ENCODE peak calls at places on chromosomes 6 and 20, in eight cellular contexts. One of them, this sample, is unnamed.

GRCh38 chr6:11064836-11065235 is 20.7 kb upstream of the ELOVL2 start:
- DNase-seq in heart left ventricle: no peak
- DNase-seq in mammary epithelial cell: no peak
- DNase-seq in iPS DF 6.9: no peak
- DNase-seq in Peyer's patch: no peak
- DNase-seq in caudate nucleus: no peak
- DNase-seq in cardiac muscle cell: no peak
- DNase-seq in lower lobe of right lung: no peak
- DNase-seq in this sample: no peak

GRCh38 chr20:2084703-2085102 is 16.9 kb upstream of the STK35 start:
- DNase-seq in cardiac muscle cell: no peak
- DNase-seq in caudate nucleus: no peak
- DNase-seq in heart left ventricle: no peak
- DNase-seq in mammary epithelial cell: peak; percentile 9
- DNase-seq in Peyer's patch: no peak
- DNase-seq in iPS DF 6.9: no peak
- DNase-seq in lower lobe of right lung: peak; percentile 59
- DNase-seq in this sample: no peak

GRCh38 chr6:96878101-96878500 is 19.6 kb downstream of the NDUFAF4 start:
- DNase-seq in lower lobe of right lung: no peak
- DNase-seq in cardiac muscle cell: no peak
- DNase-seq in mammary epithelial cell: no peak
- DNase-seq in heart left ventricle: no peak
- DNase-seq in iPS DF 6.9: no peak
- DNase-seq in caudate nucleus: no peak
- DNase-seq in Peyer's patch: no peak
- DNase-seq in this sample: no peak

GRCh38 chr6:40634429-40634828 is 47.3 kb upstream of the LRFN2 start:
- DNase-seq in cardiac muscle cell: no peak
- DNase-seq in mammary epithelial cell: no peak
- DNase-seq in lower lobe of right lung: no peak
- DNase-seq in Peyer's patch: no peak
- DNase-seq in heart left ventricle: no peak
- DNase-seq in caudate nucleus: no peak
- DNase-seq in iPS DF 6.9: no peak
- DNase-seq in this sample: no peak

GRCh38 chr6:105388392-105388791 is 14.5 kb downstream of the PREP start:
- DNase-seq in Peyer's patch: no peak
- DNase-seq in mammary epithelial cell: no peak
- DNase-seq in heart left ventricle: no peak
- DNase-seq in lower lobe of right lung: no peak
- DNase-seq in iPS DF 6.9: no peak
- DNase-seq in cardiac muscle cell: no peak
- DNase-seq in caudate nucleus: no peak
- DNase-seq in this sample: no peak

GRCh38 chr6:13729891-13730290 is 18.3 kb upstream of the RANBP9 start:
- DNase-seq in heart left ventricle: no peak
- DNase-seq in Peyer's patch: no peak
- DNase-seq in cardiac muscle cell: no peak
- DNase-seq in lower lobe of right lung: no peak
- DNase-seq in mammary epithelial cell: peak; percentile 76
- DNase-seq in caudate nucleus: no peak
- DNase-seq in iPS DF 6.9: no peak
- DNase-seq in this sample: no peak

GRCh38 chr6:78460711-78461110 is 406.6 kb upstream of the IRAK1BP1 start:
- DNase-seq in caudate nucleus: no peak
- DNase-seq in cardiac muscle cell: no peak
- DNase-seq in iPS DF 6.9: no peak
- DNase-seq in Peyer's patch: no peak
- DNase-seq in mammary epithelial cell: peak; percentile 55
- DNase-seq in heart left ventricle: no peak
- DNase-seq in lower lobe of right lung: no peak
- DNase-seq in this sample: no peak

GRCh38 chr6:161029195-161029809 is 37.7 kb downstream of the MAP3K4 start:
- DNase-seq in cardiac muscle cell: no peak
- DNase-seq in mammary epithelial cell: peak; percentile 30
- DNase-seq in lower lobe of right lung: no peak
- DNase-seq in iPS DF 6.9: no peak
- DNase-seq in Peyer's patch: no peak
- DNase-seq in caudate nucleus: no peak
- DNase-seq in heart left ventricle: no peak
- DNase-seq in this sample: no peak

GRCh38 chr20:44056010-44056698 is 130.8 kb downstream of the JPH2 start:
- DNase-seq in lower lobe of right lung: no peak
- DNase-seq in heart left ventricle: no peak
- DNase-seq in mammary epithelial cell: no peak
- DNase-seq in Peyer's patch: peak; percentile 59
- DNase-seq in cardiac muscle cell: peak; percentile 71
- DNase-seq in caudate nucleus: peak; percentile 14
- DNase-seq in iPS DF 6.9: peak; percentile 31
- DNase-seq in this sample: peak; percentile 76

GRCh38 chr20:10910535-10911239 is 236.9 kb upstream of the JAG1 start:
- DNase-seq in cardiac muscle cell: no peak
- DNase-seq in caudate nucleus: no peak
- DNase-seq in heart left ventricle: no peak
- DNase-seq in Peyer's patch: no peak
- DNase-seq in iPS DF 6.9: no peak
- DNase-seq in lower lobe of right lung: no peak
- DNase-seq in mammary epithelial cell: no peak
- DNase-seq in this sample: no peak

GRCh38 chr6:21678990-21679389 is 85.4 kb downstream of the SOX4 start:
- DNase-seq in heart left ventricle: no peak
- DNase-seq in lower lobe of right lung: no peak
- DNase-seq in Peyer's patch: no peak
- DNase-seq in caudate nucleus: no peak
- DNase-seq in iPS DF 6.9: no peak
- DNase-seq in cardiac muscle cell: no peak
- DNase-seq in mammary epithelial cell: peak; percentile 5
- DNase-seq in this sample: no peak
- H3K27ac ChIP-seq in heart left ventricle: no peak overlapping the region
- H3K27ac ChIP-seq in lower lobe of right lung: peak overlapping the region; percentile 19
- H3K27ac ChIP-seq in Peyer's patch: no peak overlapping the region
- H3K27ac ChIP-seq in caudate nucleus: no peak overlapping the region
- H3K27ac ChIP-seq in iPS DF 6.9: no peak overlapping the region
- H3K27ac ChIP-seq in cardiac muscle cell: no peak overlapping the region
- H3K27ac ChIP-seq in mammary epithelial cell: no peak overlapping the region
- H3K27ac ChIP-seq in this sample: no peak overlapping the region

GRCh38 chr6:101741474-101742171 is 348.1 kb downstream of the GRIK2 start:
- DNase-seq in heart left ventricle: no peak
- DNase-seq in iPS DF 6.9: no peak
- DNase-seq in lower lobe of right lung: no peak
- DNase-seq in Peyer's patch: no peak
- DNase-seq in caudate nucleus: no peak
- DNase-seq in cardiac muscle cell: no peak
- DNase-seq in mammary epithelial cell: no peak
- DNase-seq in this sample: no peak
- H3K27ac ChIP-seq in heart left ventricle: no peak overlapping the region
- H3K27ac ChIP-seq in iPS DF 6.9: no peak overlapping the region
- H3K27ac ChIP-seq in lower lobe of right lung: no peak overlapping the region
- H3K27ac ChIP-seq in Peyer's patch: no peak overlapping the region
- H3K27ac ChIP-seq in caudate nucleus: no peak overlapping the region
- H3K27ac ChIP-seq in cardiac muscle cell: no peak overlapping the region
- H3K27ac ChIP-seq in mammary epithelial cell: no peak overlapping the region
- H3K27ac ChIP-seq in this sample: no peak overlapping the region

DNA sequence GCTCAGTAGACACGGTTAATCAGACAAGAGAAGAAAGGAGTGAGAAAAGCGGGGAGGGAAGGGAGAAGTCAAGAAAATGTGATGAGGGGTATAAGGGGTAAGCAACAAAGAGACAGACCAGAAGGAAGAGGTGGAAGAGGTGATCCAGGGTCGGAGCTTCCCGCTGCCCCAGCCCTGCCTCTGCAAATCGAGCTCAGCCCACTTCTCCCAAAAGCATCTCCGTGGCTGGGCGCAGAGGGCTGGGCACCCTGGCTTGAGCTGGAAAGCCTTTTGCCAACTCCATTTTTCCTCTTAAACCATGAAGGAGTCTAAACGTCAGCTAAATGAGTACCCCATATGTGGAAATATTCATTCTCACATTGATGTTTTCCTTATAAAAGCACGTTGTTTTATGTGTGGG is 55.0 kb upstream of the MAFB start:
- DNase-seq in iPS DF 6.9: no peak
- DNase-seq in heart left ventricle: no peak
- DNase-seq in mammary epithelial cell: no peak
- DNase-seq in caudate nucleus: no peak
- DNase-seq in Peyer's patch: no peak
- DNase-seq in cardiac muscle cell: no peak
- DNase-seq in lower lobe of right lung: no peak
- DNase-seq in this sample: no peak
- H3K27ac ChIP-seq in iPS DF 6.9: no peak overlapping the region
- H3K27ac ChIP-seq in heart left ventricle: no peak overlapping the region
- H3K27ac ChIP-seq in mammary epithelial cell: no peak overlapping the region
- H3K27ac ChIP-seq in caudate nucleus: no peak overlapping the region
- H3K27ac ChIP-seq in Peyer's patch: no peak overlapping the region
- H3K27ac ChIP-seq in cardiac muscle cell: no peak overlapping the region
- H3K27ac ChIP-seq in lower lobe of right lung: no peak overlapping the region
- H3K27ac ChIP-seq in this sample: no peak overlapping the region

GRCh38 chr20:41005361-41005729 is 23.3 kb upstream of the TOP1 start:
- DNase-seq in mammary epithelial cell: peak; percentile 91
- DNase-seq in iPS DF 6.9: no peak
- DNase-seq in Peyer's patch: peak; percentile 90
- DNase-seq in cardiac muscle cell: no peak
- DNase-seq in lower lobe of right lung: peak; percentile 86
- DNase-seq in caudate nucleus: no peak
- DNase-seq in heart left ventricle: peak; percentile 87
- DNase-seq in this sample: no peak
- H3K27ac ChIP-seq in mammary epithelial cell: peak overlapping the region; percentile 99
- H3K27ac ChIP-seq in iPS DF 6.9: no peak overlapping the region
- H3K27ac ChIP-seq in Peyer's patch: peak overlapping the region; percentile 76
- H3K27ac ChIP-seq in cardiac muscle cell: no peak overlapping the region
- H3K27ac ChIP-seq in lower lobe of right lung: peak overlapping the region; percentile 94
- H3K27ac ChIP-seq in caudate nucleus: no peak overlapping the region
- H3K27ac ChIP-seq in heart left ventricle: peak overlapping the region; percentile 68
- H3K27ac ChIP-seq in this sample: no peak overlapping the region

DNA sequence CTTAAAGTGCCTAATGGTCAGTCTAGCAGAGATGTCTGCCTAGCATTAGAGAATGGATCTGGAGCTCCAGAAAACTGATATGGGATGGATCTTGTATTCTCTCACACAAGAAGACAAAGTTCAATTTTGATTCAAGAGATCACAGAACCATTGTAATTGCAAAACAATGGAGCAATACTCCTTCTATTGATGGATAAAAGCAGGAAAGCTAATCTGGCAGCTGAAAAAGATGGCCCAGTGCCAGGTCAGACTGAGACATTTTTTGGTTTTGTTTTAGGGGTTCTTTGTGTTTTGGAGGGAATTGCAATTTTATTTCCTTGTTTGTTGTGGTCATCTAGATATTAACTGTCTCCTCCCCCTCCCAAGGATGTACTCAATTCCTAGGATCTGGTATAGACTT is 14.6 kb upstream of the ZNF133 start:
- DNase-seq in lower lobe of right lung: no peak
- DNase-seq in cardiac muscle cell: no peak
- DNase-seq in caudate nucleus: no peak
- DNase-seq in iPS DF 6.9: no peak
- DNase-seq in heart left ventricle: no peak
- DNase-seq in Peyer's patch: no peak
- DNase-seq in mammary epithelial cell: no peak
- DNase-seq in this sample: no peak
- H3K27ac ChIP-seq in lower lobe of right lung: no peak overlapping the region
- H3K27ac ChIP-seq in cardiac muscle cell: no peak overlapping the region
- H3K27ac ChIP-seq in caudate nucleus: no peak overlapping the region
- H3K27ac ChIP-seq in iPS DF 6.9: no peak overlapping the region
- H3K27ac ChIP-seq in heart left ventricle: no peak overlapping the region
- H3K27ac ChIP-seq in Peyer's patch: no peak overlapping the region
- H3K27ac ChIP-seq in mammary epithelial cell: no peak overlapping the region
- H3K27ac ChIP-seq in this sample: no peak overlapping the region

GRCh38 chr20:62706344-62706743 is 2.3 kb upstream of the NTSR1 start:
- DNase-seq in Peyer's patch: no peak
- DNase-seq in heart left ventricle: peak; percentile 51
- DNase-seq in mammary epithelial cell: no peak
- DNase-seq in lower lobe of right lung: no peak
- DNase-seq in cardiac muscle cell: no peak
- DNase-seq in iPS DF 6.9: no peak
- DNase-seq in caudate nucleus: no peak
- DNase-seq in this sample: no peak
- H3K27ac ChIP-seq in Peyer's patch: no peak overlapping the region
- H3K27ac ChIP-seq in heart left ventricle: no peak overlapping the region
- H3K27ac ChIP-seq in mammary epithelial cell: no peak overlapping the region
- H3K27ac ChIP-seq in lower lobe of right lung: no peak overlapping the region
- H3K27ac ChIP-seq in cardiac muscle cell: no peak overlapping the region
- H3K27ac ChIP-seq in iPS DF 6.9: no peak overlapping the region
- H3K27ac ChIP-seq in caudate nucleus: no peak overlapping the region
- H3K27ac ChIP-seq in this sample: no peak overlapping the region

This sample was measured in naive thymus-derived CD4-positive, alpha-beta T cell.